ENCODE peak calls at places on chromosomes 11 and 22, in nine cellular contexts. One of them, this sample, is unnamed.

GRCh38 chr11:27234961-27235360 is 128.1 kb downstream of the CCDC34 start:
- DNase-seq in T-cell: no peak
- DNase-seq in T-helper 17 cell: no peak
- DNase-seq in dorsolateral prefrontal cortex: no peak
- DNase-seq in KBM-7: no peak
- DNase-seq in substantia nigra: no peak
- DNase-seq in D721Med: no peak
- DNase-seq in stimulated activated CD4-positive, alpha-beta T cell treated with anti-CD3 and anti-CD28 coated beads, TNF-alpha, amount 100 ng/mL, for 48 hours: no peak
- DNase-seq in activated CD4-positive, alpha-beta T cell treated with anti-CD3 and anti-CD28 coated beads for 24 hours: no peak
- DNase-seq in this sample: no peak

GRCh38 chr22:23008887-23009286 is 61.4 kb upstream of the GNAZ start:
- DNase-seq in KBM-7: no peak
- DNase-seq in dorsolateral prefrontal cortex: no peak
- DNase-seq in T-cell: no peak
- DNase-seq in substantia nigra: no peak
- DNase-seq in D721Med: no peak
- DNase-seq in stimulated activated CD4-positive, alpha-beta T cell treated with anti-CD3 and anti-CD28 coated beads, TNF-alpha, amount 100 ng/mL, for 48 hours: no peak
- DNase-seq in activated CD4-positive, alpha-beta T cell treated with anti-CD3 and anti-CD28 coated beads for 24 hours: no peak
- DNase-seq in T-helper 17 cell: no peak
- DNase-seq in this sample: no peak

GRCh38 chr11:1434941-1435340 is 45.2 kb downstream of the BRSK2 start:
- DNase-seq in activated CD4-positive, alpha-beta T cell treated with anti-CD3 and anti-CD28 coated beads for 24 hours: no peak
- DNase-seq in T-helper 17 cell: no peak
- DNase-seq in stimulated activated CD4-positive, alpha-beta T cell treated with anti-CD3 and anti-CD28 coated beads, TNF-alpha, amount 100 ng/mL, for 48 hours: no peak
- DNase-seq in substantia nigra: no peak
- DNase-seq in KBM-7: no peak
- DNase-seq in dorsolateral prefrontal cortex: no peak
- DNase-seq in D721Med: no peak
- DNase-seq in T-cell: no peak
- DNase-seq in this sample: no peak

GRCh38 chr11:7383406-7383805 is 101.9 kb upstream of the OLFML1 start:
- DNase-seq in T-helper 17 cell: no peak
- DNase-seq in dorsolateral prefrontal cortex: no peak
- DNase-seq in stimulated activated CD4-positive, alpha-beta T cell treated with anti-CD3 and anti-CD28 coated beads, TNF-alpha, amount 100 ng/mL, for 48 hours: no peak
- DNase-seq in T-cell: no peak
- DNase-seq in D721Med: no peak
- DNase-seq in KBM-7: no peak
- DNase-seq in activated CD4-positive, alpha-beta T cell treated with anti-CD3 and anti-CD28 coated beads for 24 hours: no peak
- DNase-seq in substantia nigra: no peak
- DNase-seq in this sample: no peak

GRCh38 chr22:38900677-38901076 is 28.7 kb upstream of the CBX6 start:
- DNase-seq in T-helper 17 cell: no peak
- DNase-seq in stimulated activated CD4-positive, alpha-beta T cell treated with anti-CD3 and anti-CD28 coated beads, TNF-alpha, amount 100 ng/mL, for 48 hours: no peak
- DNase-seq in KBM-7: peak; percentile 37
- DNase-seq in activated CD4-positive, alpha-beta T cell treated with anti-CD3 and anti-CD28 coated beads for 24 hours: no peak
- DNase-seq in substantia nigra: no peak
- DNase-seq in T-cell: no peak
- DNase-seq in D721Med: no peak
- DNase-seq in dorsolateral prefrontal cortex: no peak
- DNase-seq in this sample: no peak

GRCh38 chr11:122362381-122362780 is 246.4 kb upstream of the BLID start:
- DNase-seq in D721Med: no peak
- DNase-seq in substantia nigra: no peak
- DNase-seq in T-cell: no peak
- DNase-seq in T-helper 17 cell: no peak
- DNase-seq in activated CD4-positive, alpha-beta T cell treated with anti-CD3 and anti-CD28 coated beads for 24 hours: no peak
- DNase-seq in stimulated activated CD4-positive, alpha-beta T cell treated with anti-CD3 and anti-CD28 coated beads, TNF-alpha, amount 100 ng/mL, for 48 hours: no peak
- DNase-seq in dorsolateral prefrontal cortex: no peak
- DNase-seq in KBM-7: no peak
- DNase-seq in this sample: no peak

GRCh38 chr11:10456519-10456918 is 1.5 kb downstream of the AMPD3 start:
- DNase-seq in activated CD4-positive, alpha-beta T cell treated with anti-CD3 and anti-CD28 coated beads for 24 hours: no peak
- DNase-seq in KBM-7: no peak
- DNase-seq in T-helper 17 cell: no peak
- DNase-seq in T-cell: no peak
- DNase-seq in stimulated activated CD4-positive, alpha-beta T cell treated with anti-CD3 and anti-CD28 coated beads, TNF-alpha, amount 100 ng/mL, for 48 hours: no peak
- DNase-seq in D721Med: no peak
- DNase-seq in substantia nigra: peak; percentile 42
- DNase-seq in dorsolateral prefrontal cortex: no peak
- DNase-seq in this sample: no peak

GRCh38 chr11:91248199-91248807 is 976.3 kb upstream of the FAT3 start:
- DNase-seq in dorsolateral prefrontal cortex: no peak
- DNase-seq in activated CD4-positive, alpha-beta T cell treated with anti-CD3 and anti-CD28 coated beads for 24 hours: no peak
- DNase-seq in KBM-7: peak; percentile 46
- DNase-seq in substantia nigra: no peak
- DNase-seq in T-cell: no peak
- DNase-seq in T-helper 17 cell: no peak
- DNase-seq in stimulated activated CD4-positive, alpha-beta T cell treated with anti-CD3 and anti-CD28 coated beads, TNF-alpha, amount 100 ng/mL, for 48 hours: peak; percentile 11
- DNase-seq in D721Med: no peak
- DNase-seq in this sample: no peak

GRCh38 chr11:40292636-40293585 is 1166.5 kb downstream of the LRRC4C start:
- DNase-seq in substantia nigra: no peak
- DNase-seq in D721Med: no peak
- DNase-seq in activated CD4-positive, alpha-beta T cell treated with anti-CD3 and anti-CD28 coated beads for 24 hours: no peak
- DNase-seq in dorsolateral prefrontal cortex: no peak
- DNase-seq in KBM-7: no peak
- DNase-seq in stimulated activated CD4-positive, alpha-beta T cell treated with anti-CD3 and anti-CD28 coated beads, TNF-alpha, amount 100 ng/mL, for 48 hours: no peak
- DNase-seq in T-cell: no peak
- DNase-seq in T-helper 17 cell: no peak
- DNase-seq in this sample: no peak

GRCh38 chr22:32994046-32994827 is 63.9 kb downstream of the SYN3 start:
- DNase-seq in KBM-7: no peak
- DNase-seq in dorsolateral prefrontal cortex: no peak
- DNase-seq in T-helper 17 cell: no peak
- DNase-seq in activated CD4-positive, alpha-beta T cell treated with anti-CD3 and anti-CD28 coated beads for 24 hours: no peak
- DNase-seq in D721Med: peak; percentile 18
- DNase-seq in stimulated activated CD4-positive, alpha-beta T cell treated with anti-CD3 and anti-CD28 coated beads, TNF-alpha, amount 100 ng/mL, for 48 hours: no peak
- DNase-seq in T-cell: no peak
- DNase-seq in substantia nigra: peak; percentile 28
- DNase-seq in this sample: no peak

GRCh38 chr11:24372491-24372890 is 124.4 kb upstream of the LUZP2 start:
- DNase-seq in KBM-7: no peak
- DNase-seq in activated CD4-positive, alpha-beta T cell treated with anti-CD3 and anti-CD28 coated beads for 24 hours: no peak
- DNase-seq in T-cell: no peak
- DNase-seq in dorsolateral prefrontal cortex: no peak
- DNase-seq in substantia nigra: no peak
- DNase-seq in stimulated activated CD4-positive, alpha-beta T cell treated with anti-CD3 and anti-CD28 coated beads, TNF-alpha, amount 100 ng/mL, for 48 hours: no peak
- DNase-seq in D721Med: no peak
- DNase-seq in T-helper 17 cell: no peak
- DNase-seq in this sample: no peak

GRCh38 chr22:47400701-47401591 is 638.5 kb downstream of the TBC1D22A start:
- DNase-seq in KBM-7: no peak
- DNase-seq in T-helper 17 cell: no peak
- DNase-seq in T-cell: no peak
- DNase-seq in activated CD4-positive, alpha-beta T cell treated with anti-CD3 and anti-CD28 coated beads for 24 hours: no peak
- DNase-seq in D721Med: no peak
- DNase-seq in dorsolateral prefrontal cortex: no peak
- DNase-seq in substantia nigra: no peak
- DNase-seq in stimulated activated CD4-positive, alpha-beta T cell treated with anti-CD3 and anti-CD28 coated beads, TNF-alpha, amount 100 ng/mL, for 48 hours: no peak
- DNase-seq in this sample: no peak

GRCh38 chr22:24697671-24698082 is 76.8 kb downstream of the PIWIL3 start:
- DNase-seq in T-helper 17 cell: no peak
- DNase-seq in KBM-7: peak; percentile 29
- DNase-seq in dorsolateral prefrontal cortex: no peak
- DNase-seq in activated CD4-positive, alpha-beta T cell treated with anti-CD3 and anti-CD28 coated beads for 24 hours: no peak
- DNase-seq in D721Med: no peak
- DNase-seq in stimulated activated CD4-positive, alpha-beta T cell treated with anti-CD3 and anti-CD28 coated beads, TNF-alpha, amount 100 ng/mL, for 48 hours: no peak
- DNase-seq in substantia nigra: no peak
- DNase-seq in T-cell: no peak
- DNase-seq in this sample: no peak

GRCh38 chr11:113163291-113164030 is 150.9 kb upstream of the TTC12 start:
- DNase-seq in stimulated activated CD4-positive, alpha-beta T cell treated with anti-CD3 and anti-CD28 coated beads, TNF-alpha, amount 100 ng/mL, for 48 hours: no peak
- DNase-seq in substantia nigra: no peak
- DNase-seq in D721Med: no peak
- DNase-seq in KBM-7: no peak
- DNase-seq in T-cell: no peak
- DNase-seq in dorsolateral prefrontal cortex: no peak
- DNase-seq in activated CD4-positive, alpha-beta T cell treated with anti-CD3 and anti-CD28 coated beads for 24 hours: no peak
- DNase-seq in T-helper 17 cell: no peak
- DNase-seq in this sample: no peak

GRCh38 chr11:16771350-16772140 is 33.1 kb downstream of the C11orf58 start:
- DNase-seq in D721Med: no peak
- DNase-seq in KBM-7: no peak
- DNase-seq in stimulated activated CD4-positive, alpha-beta T cell treated with anti-CD3 and anti-CD28 coated beads, TNF-alpha, amount 100 ng/mL, for 48 hours: no peak
- DNase-seq in T-helper 17 cell: no peak
- DNase-seq in substantia nigra: no peak
- DNase-seq in activated CD4-positive, alpha-beta T cell treated with anti-CD3 and anti-CD28 coated beads for 24 hours: no peak
- DNase-seq in T-cell: no peak
- DNase-seq in dorsolateral prefrontal cortex: no peak
- DNase-seq in this sample: no peak

GRCh38 chr11:72841397-72841796 is 27.2 kb downstream of the ATG16L2 start:
- DNase-seq in activated CD4-positive, alpha-beta T cell treated with anti-CD3 and anti-CD28 coated beads for 24 hours: no peak
- DNase-seq in substantia nigra: no peak
- DNase-seq in stimulated activated CD4-positive, alpha-beta T cell treated with anti-CD3 and anti-CD28 coated beads, TNF-alpha, amount 100 ng/mL, for 48 hours: no peak
- DNase-seq in T-cell: no peak
- DNase-seq in T-helper 17 cell: no peak
- DNase-seq in dorsolateral prefrontal cortex: no peak
- DNase-seq in KBM-7: no peak
- DNase-seq in D721Med: no peak
- DNase-seq in this sample: no peak

GRCh38 chr22:48338793-48339705 is 1488.6 kb downstream of the BRD1 start:
- DNase-seq in KBM-7: no peak
- DNase-seq in substantia nigra: no peak
- DNase-seq in T-cell: no peak
- DNase-seq in stimulated activated CD4-positive, alpha-beta T cell treated with anti-CD3 and anti-CD28 coated beads, TNF-alpha, amount 100 ng/mL, for 48 hours: no peak
- DNase-seq in T-helper 17 cell: no peak
- DNase-seq in activated CD4-positive, alpha-beta T cell treated with anti-CD3 and anti-CD28 coated beads for 24 hours: no peak
- DNase-seq in D721Med: no peak
- DNase-seq in dorsolateral prefrontal cortex: no peak
- DNase-seq in this sample: no peak

GRCh38 chr11:132821027-132821426 is 711.3 kb downstream of the OPCML start:
- DNase-seq in D721Med: no peak
- DNase-seq in T-cell: no peak
- DNase-seq in KBM-7: no peak
- DNase-seq in T-helper 17 cell: no peak
- DNase-seq in substantia nigra: no peak
- DNase-seq in dorsolateral prefrontal cortex: no peak
- DNase-seq in activated CD4-positive, alpha-beta T cell treated with anti-CD3 and anti-CD28 coated beads for 24 hours: no peak
- DNase-seq in stimulated activated CD4-positive, alpha-beta T cell treated with anti-CD3 and anti-CD28 coated beads, TNF-alpha, amount 100 ng/mL, for 48 hours: no peak
- DNase-seq in this sample: no peak

GRCh38 chr11:16226245-16226644 is 130.1 kb downstream of the SOX6 start:
- DNase-seq in stimulated activated CD4-positive, alpha-beta T cell treated with anti-CD3 and anti-CD28 coated beads, TNF-alpha, amount 100 ng/mL, for 48 hours: no peak
- DNase-seq in D721Med: no peak
- DNase-seq in substantia nigra: no peak
- DNase-seq in dorsolateral prefrontal cortex: no peak
- DNase-seq in activated CD4-positive, alpha-beta T cell treated with anti-CD3 and anti-CD28 coated beads for 24 hours: no peak
- DNase-seq in T-helper 17 cell: no peak
- DNase-seq in T-cell: no peak
- DNase-seq in KBM-7: no peak
- DNase-seq in this sample: no peak

GRCh38 chr11:38014405-38014804 is 1416.4 kb upstream of the RAG2 start:
- DNase-seq in T-cell: no peak
- DNase-seq in D721Med: no peak
- DNase-seq in substantia nigra: no peak
- DNase-seq in stimulated activated CD4-positive, alpha-beta T cell treated with anti-CD3 and anti-CD28 coated beads, TNF-alpha, amount 100 ng/mL, for 48 hours: no peak
- DNase-seq in KBM-7: no peak
- DNase-seq in T-helper 17 cell: no peak
- DNase-seq in activated CD4-positive, alpha-beta T cell treated with anti-CD3 and anti-CD28 coated beads for 24 hours: no peak
- DNase-seq in dorsolateral prefrontal cortex: no peak
- DNase-seq in this sample: no peak

GRCh38 chr11:283405-284080 is 5.3 kb downstream of the NLRP6 start:
- DNase-seq in T-helper 17 cell: no peak
- DNase-seq in KBM-7: no peak
- DNase-seq in stimulated activated CD4-positive, alpha-beta T cell treated with anti-CD3 and anti-CD28 coated beads, TNF-alpha, amount 100 ng/mL, for 48 hours: no peak
- DNase-seq in activated CD4-positive, alpha-beta T cell treated with anti-CD3 and anti-CD28 coated beads for 24 hours: no peak
- DNase-seq in D721Med: no peak
- DNase-seq in dorsolateral prefrontal cortex: peak; percentile 7
- DNase-seq in substantia nigra: no peak
- DNase-seq in T-cell: no peak
- DNase-seq in this sample: no peak

GRCh38 chr11:119538748-119539147 is 115.8 kb upstream of the THY1 start:
- DNase-seq in substantia nigra: no peak
- DNase-seq in D721Med: no peak
- DNase-seq in stimulated activated CD4-positive, alpha-beta T cell treated with anti-CD3 and anti-CD28 coated beads, TNF-alpha, amount 100 ng/mL, for 48 hours: no peak
- DNase-seq in T-cell: no peak
- DNase-seq in T-helper 17 cell: no peak
- DNase-seq in activated CD4-positive, alpha-beta T cell treated with anti-CD3 and anti-CD28 coated beads for 24 hours: no peak
- DNase-seq in dorsolateral prefrontal cortex: no peak
- DNase-seq in KBM-7: peak; percentile 46
- DNase-seq in this sample: no peak

GRCh38 chr11:18773681-18774080 is 17.9 kb downstream of the PTPN5 start:
- DNase-seq in stimulated activated CD4-positive, alpha-beta T cell treated with anti-CD3 and anti-CD28 coated beads, TNF-alpha, amount 100 ng/mL, for 48 hours: no peak
- DNase-seq in T-helper 17 cell: no peak
- DNase-seq in substantia nigra: no peak
- DNase-seq in activated CD4-positive, alpha-beta T cell treated with anti-CD3 and anti-CD28 coated beads for 24 hours: no peak
- DNase-seq in D721Med: no peak
- DNase-seq in T-cell: no peak
- DNase-seq in dorsolateral prefrontal cortex: no peak
- DNase-seq in KBM-7: no peak
- DNase-seq in this sample: no peak

GRCh38 chr11:8794677-8795103 is 112.1 kb downstream of the RPL27A start:
- DNase-seq in dorsolateral prefrontal cortex: no peak
- DNase-seq in KBM-7: no peak
- DNase-seq in activated CD4-positive, alpha-beta T cell treated with anti-CD3 and anti-CD28 coated beads for 24 hours: no peak
- DNase-seq in T-helper 17 cell: no peak
- DNase-seq in substantia nigra: no peak
- DNase-seq in stimulated activated CD4-positive, alpha-beta T cell treated with anti-CD3 and anti-CD28 coated beads, TNF-alpha, amount 100 ng/mL, for 48 hours: no peak
- DNase-seq in T-cell: no peak
- DNase-seq in D721Med: no peak
- DNase-seq in this sample: no peak

GRCh38 chr11:46404476-46405017 is 13.0 kb upstream of the CHRM4 start:
- DNase-seq in T-helper 17 cell: no peak
- DNase-seq in KBM-7: no peak
- DNase-seq in activated CD4-positive, alpha-beta T cell treated with anti-CD3 and anti-CD28 coated beads for 24 hours: no peak
- DNase-seq in D721Med: no peak
- DNase-seq in dorsolateral prefrontal cortex: no peak
- DNase-seq in substantia nigra: no peak
- DNase-seq in T-cell: no peak
- DNase-seq in stimulated activated CD4-positive, alpha-beta T cell treated with anti-CD3 and anti-CD28 coated beads, TNF-alpha, amount 100 ng/mL, for 48 hours: no peak
- DNase-seq in this sample: no peak

GRCh38 chr11:87097582-87097981 is 59.8 kb downstream of the TMEM135 start:
- DNase-seq in substantia nigra: peak; percentile 7
- DNase-seq in activated CD4-positive, alpha-beta T cell treated with anti-CD3 and anti-CD28 coated beads for 24 hours: peak; percentile 4
- DNase-seq in KBM-7: peak; percentile 88
- DNase-seq in T-cell: peak; percentile 11
- DNase-seq in stimulated activated CD4-positive, alpha-beta T cell treated with anti-CD3 and anti-CD28 coated beads, TNF-alpha, amount 100 ng/mL, for 48 hours: peak; percentile 9
- DNase-seq in T-helper 17 cell: no peak
- DNase-seq in dorsolateral prefrontal cortex: no peak
- DNase-seq in D721Med: peak; percentile 18
- DNase-seq in this sample: no peak

GRCh38 chr22:22800716-22801115 is 86.9 kb upstream of the IGLL5 start:
- DNase-seq in stimulated activated CD4-positive, alpha-beta T cell treated with anti-CD3 and anti-CD28 coated beads, TNF-alpha, amount 100 ng/mL, for 48 hours: no peak
- DNase-seq in activated CD4-positive, alpha-beta T cell treated with anti-CD3 and anti-CD28 coated beads for 24 hours: no peak
- DNase-seq in D721Med: no peak
- DNase-seq in dorsolateral prefrontal cortex: no peak
- DNase-seq in T-helper 17 cell: no peak
- DNase-seq in KBM-7: no peak
- DNase-seq in substantia nigra: no peak
- DNase-seq in T-cell: no peak
- DNase-seq in this sample: no peak

GRCh38 chr22:29780781-29781676 is 13.9 kb downstream of the UQCR10 start:
- DNase-seq in D721Med: no peak
- DNase-seq in stimulated activated CD4-positive, alpha-beta T cell treated with anti-CD3 and anti-CD28 coated beads, TNF-alpha, amount 100 ng/mL, for 48 hours: no peak
- DNase-seq in activated CD4-positive, alpha-beta T cell treated with anti-CD3 and anti-CD28 coated beads for 24 hours: no peak
- DNase-seq in substantia nigra: no peak
- DNase-seq in KBM-7: no peak
- DNase-seq in T-helper 17 cell: no peak
- DNase-seq in T-cell: no peak
- DNase-seq in dorsolateral prefrontal cortex: peak; percentile 62
- DNase-seq in this sample: no peak

GRCh38 chr11:40338739-40339138 is 1120.7 kb downstream of the LRRC4C start:
- DNase-seq in T-cell: no peak
- DNase-seq in dorsolateral prefrontal cortex: no peak
- DNase-seq in stimulated activated CD4-positive, alpha-beta T cell treated with anti-CD3 and anti-CD28 coated beads, TNF-alpha, amount 100 ng/mL, for 48 hours: no peak
- DNase-seq in D721Med: no peak
- DNase-seq in substantia nigra: no peak
- DNase-seq in T-helper 17 cell: no peak
- DNase-seq in KBM-7: no peak
- DNase-seq in activated CD4-positive, alpha-beta T cell treated with anti-CD3 and anti-CD28 coated beads for 24 hours: no peak
- DNase-seq in this sample: no peak

GRCh38 chr11:21888814-21889213 is 304.1 kb upstream of the ANO5 start:
- DNase-seq in T-cell: no peak
- DNase-seq in KBM-7: no peak
- DNase-seq in D721Med: no peak
- DNase-seq in T-helper 17 cell: no peak
- DNase-seq in substantia nigra: no peak
- DNase-seq in dorsolateral prefrontal cortex: no peak
- DNase-seq in activated CD4-positive, alpha-beta T cell treated with anti-CD3 and anti-CD28 coated beads for 24 hours: no peak
- DNase-seq in stimulated activated CD4-positive, alpha-beta T cell treated with anti-CD3 and anti-CD28 coated beads, TNF-alpha, amount 100 ng/mL, for 48 hours: no peak
- DNase-seq in this sample: no peak